ENCODE peak calls at places on chromosomes 1 and 21, in five cellular contexts. N, L, G, P and H are unnamed samples.

GRCh38 chr1:108009603-108010195 is 44.7 kb upstream of the VAV3 start:
- DNase-seq in N (no peak), L (no peak), G (no peak), P (peak; percentile 11), H (no peak)

GRCh38 chr1:227896710-227897655 is 50.7 kb downstream of the WNT9A start:
- DNase-seq in N (no peak), L (no peak), G (no peak), P (no peak), H (peak; percentile 27)

GRCh38 chr1:214453109-214453722 is 98.2 kb downstream of the PTPN14 start:
- DNase-seq in N (no peak), L (no peak), G (no peak), P (peak; percentile 72), H (no peak)

GRCh38 chr1:231183875-231184590 is 22.2 kb downstream of the TRIM67 start:
- DNase-seq in N (no peak), L (no peak), G (no peak), P (no peak), H (no peak)

GRCh38 chr1:154474802-154475201 is 27.2 kb upstream of the TDRD10 start:
- DNase-seq in N (peak; percentile 51), L (no peak), G (peak; percentile 3), P (peak; percentile 80), H (no peak)

GRCh38 chr1:227357229-227358078 is 39.2 kb upstream of the CDC42BPA start:
- DNase-seq in N (peak; percentile 52), L (peak; percentile 39), G (no peak), P (peak; percentile 85), H (peak; percentile 32)

GRCh38 chr21:15826147-15826780 is 96.5 kb downstream of the USP25 start:
- DNase-seq in N (peak; percentile 72), L (no peak), G (peak; percentile 26), P (peak; percentile 54), H (peak; percentile 71)

GRCh38 chr1:8443558-8444194 is 125.8 kb downstream of the SLC45A1 start:
- DNase-seq in N (no peak), L (no peak), G (no peak), P (no peak), H (peak; percentile 40)

GRCh38 chr1:167714098-167714850 is 7.5 kb upstream of the MPZL1 start:
- DNase-seq in N (peak; percentile 68), L (no peak), G (peak; percentile 95), P (no peak), H (peak; percentile 92)

GRCh38 chr1:206672011-206672688 is 12.6 kb upstream of the MAPKAPK2 start:
- DNase-seq in N (no peak), L (no peak), G (no peak), P (no peak), H (peak; percentile 69)

GRCh38 chr21:45094412-45094811 is 20.0 kb downstream of the ADARB1 start:
- DNase-seq in N (no peak), L (no peak), G (no peak), P (no peak), H (no peak)

GRCh38 chr1:157319567-157319966 is 181.4 kb upstream of the ETV3 start:
- DNase-seq in N (no peak), L (no peak), G (no peak), P (no peak), H (no peak)
- H3K9me3 ChIP-seq in N (no peaks in the 10 kb centered on the region), L (no peaks in the 10 kb centered on the region), G (no peaks in the 10 kb centered on the region), P (no peaks in the 10 kb centered on the region), H (peaks cover 13% of the 10 kb centered on the region)

GRCh38 chr1:225794954-225795353 is 15.0 kb upstream of the EPHX1 start:
- DNase-seq in N (no peak), L (no peak), G (no peak), P (no peak), H (no peak)
- H3K9me3 ChIP-seq in N (no peaks in the 10 kb centered on the region), L (peaks cover 6% of the 10 kb centered on the region), G (no peaks in the 10 kb centered on the region), P (no peaks in the 10 kb centered on the region), H (peaks cover 5% of the 10 kb centered on the region)

DNA sequence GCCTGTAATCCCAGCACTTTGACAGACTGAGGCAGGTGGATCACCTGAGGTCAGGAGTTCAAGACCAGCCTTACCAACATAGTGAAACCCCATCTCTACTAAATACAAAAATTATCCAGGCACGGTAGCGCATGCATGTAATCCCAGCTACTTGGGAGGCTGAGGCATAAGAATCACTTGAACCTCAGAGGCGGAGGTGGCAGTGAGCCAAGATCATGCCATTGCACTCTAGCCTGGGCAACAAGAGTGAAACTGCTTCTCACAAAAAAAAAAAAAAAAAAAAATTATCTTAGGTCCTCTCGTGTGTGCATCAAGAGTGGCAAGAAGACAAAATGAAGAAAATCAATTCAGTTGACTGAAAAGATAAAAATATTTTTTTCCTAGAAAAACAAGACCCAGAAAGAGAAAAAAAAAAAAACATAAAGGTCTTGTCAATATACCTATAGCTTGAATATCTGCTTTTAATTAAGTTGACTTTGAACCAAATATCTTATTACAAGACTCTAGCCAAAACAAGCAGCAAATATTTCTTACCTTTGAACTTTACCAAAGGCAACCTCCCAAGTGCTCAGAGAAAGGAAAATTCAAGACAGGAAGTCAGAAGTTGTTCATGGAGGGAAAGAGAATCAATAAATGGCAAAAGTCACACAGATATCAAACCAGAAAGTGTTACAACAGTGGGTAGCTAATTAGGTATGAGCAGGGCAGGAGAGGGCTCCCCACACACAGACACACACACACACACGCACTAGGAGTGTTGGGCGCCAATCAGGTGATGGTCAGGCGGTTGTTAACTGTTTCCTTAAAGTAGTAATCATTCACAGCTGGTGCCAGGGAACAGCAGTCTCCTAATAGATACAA is 29.6 kb downstream of the ITLN2 start:
- DNase-seq in N (no peak), L (no peak), G (no peak), P (no peak), H (no peak)
- H3K9me3 ChIP-seq in N (peaks cover 19% of the 10 kb centered on the region), L (no peaks in the 10 kb centered on the region), G (no peaks in the 10 kb centered on the region), P (no peaks in the 10 kb centered on the region), H (peaks cover 22% of the 10 kb centered on the region)

GRCh38 chr1:45954401-45954847 is 151.0 kb downstream of the MAST2 start:
- DNase-seq in N (peak; percentile 29), L (no peak), G (no peak), P (peak; percentile 82), H (no peak)

GRCh38 chr1:45957684-45958083 is 154.3 kb downstream of the MAST2 start:
- DNase-seq in N (no peak), L (no peak), G (no peak), P (no peak), H (no peak)

GRCh38 chr1:45960930-45961715 is 157.7 kb downstream of the MAST2 start:
- DNase-seq in N (no peak), L (no peak), G (no peak), P (no peak), H (no peak)

GRCh38 chr1:45953934-45954333 is 150.5 kb downstream of the MAST2 start:
- DNase-seq in N (no peak), L (no peak), G (no peak), P (peak; percentile 45), H (no peak)

GRCh38 chr1:45958317-45958716 is 154.9 kb downstream of the MAST2 start:
- DNase-seq in N (no peak), L (no peak), G (no peak), P (no peak), H (no peak)
- H3K9me3 ChIP-seq in N (no peaks in the 10 kb centered on the region), L (no peaks in the 10 kb centered on the region), G (no peaks in the 10 kb centered on the region), P (no peaks in the 10 kb centered on the region), H (no peaks in the 10 kb centered on the region)

DNA sequence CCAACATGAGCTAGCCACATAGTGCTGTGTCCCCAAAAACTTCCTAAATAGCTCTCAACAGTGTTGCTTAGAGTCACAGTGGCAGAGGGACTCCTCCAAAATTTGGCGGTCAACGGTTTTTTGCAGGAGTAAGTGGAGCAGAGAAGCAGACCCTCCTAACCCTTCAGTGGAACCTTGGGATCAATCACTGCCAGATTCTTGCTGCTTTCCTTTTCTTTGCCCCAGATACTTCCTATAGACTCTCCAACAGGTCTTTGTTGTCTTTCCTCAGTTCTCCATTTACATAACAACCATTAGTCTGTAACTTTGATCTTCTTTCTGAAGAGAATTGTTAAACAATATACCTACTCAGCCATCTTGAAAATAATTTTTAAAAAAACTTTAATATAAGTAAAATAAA is 556.1 kb downstream of the BRINP3 start:
- DNase-seq in N (no peak), L (no peak), G (no peak), P (no peak), H (no peak)
- H3K9me3 ChIP-seq in N (peaks cover 26% of the 10 kb centered on the region), L (peaks cover 2% of the 10 kb centered on the region), G (no peaks in the 10 kb centered on the region), P (no peaks in the 10 kb centered on the region), H (no peaks in the 10 kb centered on the region)

GRCh38 chr1:40475268-40475667 is 1.8 kb upstream of the ZFP69 start:
- DNase-seq in N (no peak), L (no peak), G (no peak), P (no peak), H (no peak)

DNA sequence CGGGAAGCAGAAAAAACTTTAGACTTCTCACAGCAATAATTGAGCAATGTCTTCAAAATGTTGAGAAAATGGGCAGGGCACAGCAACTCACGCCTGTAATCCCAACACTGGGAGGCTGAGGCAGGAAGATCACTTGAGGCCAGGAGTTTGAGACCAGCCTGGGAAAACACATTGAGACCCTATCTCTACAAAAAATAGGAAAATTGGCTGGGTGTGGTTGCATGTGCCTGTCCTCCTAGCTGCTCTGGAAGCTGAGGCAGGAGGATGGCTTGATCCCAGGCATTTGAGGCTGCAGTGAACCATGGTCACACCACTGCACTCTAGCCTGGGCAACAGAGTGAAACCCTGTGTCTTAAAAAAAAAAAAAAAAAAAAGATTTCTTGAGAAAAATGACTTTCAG is 7.8 kb upstream of the ZFP69 start:
- DNase-seq in N (no peak), L (no peak), G (no peak), P (no peak), H (no peak)
- H3K9me3 ChIP-seq in N (peaks cover 82% of the 10 kb centered on the region), L (peaks cover 51% of the 10 kb centered on the region), G (peaks cover 3% of the 10 kb centered on the region), P (peaks cover 57% of the 10 kb centered on the region), H (peaks cover 3% of the 10 kb centered on the region)

DNA sequence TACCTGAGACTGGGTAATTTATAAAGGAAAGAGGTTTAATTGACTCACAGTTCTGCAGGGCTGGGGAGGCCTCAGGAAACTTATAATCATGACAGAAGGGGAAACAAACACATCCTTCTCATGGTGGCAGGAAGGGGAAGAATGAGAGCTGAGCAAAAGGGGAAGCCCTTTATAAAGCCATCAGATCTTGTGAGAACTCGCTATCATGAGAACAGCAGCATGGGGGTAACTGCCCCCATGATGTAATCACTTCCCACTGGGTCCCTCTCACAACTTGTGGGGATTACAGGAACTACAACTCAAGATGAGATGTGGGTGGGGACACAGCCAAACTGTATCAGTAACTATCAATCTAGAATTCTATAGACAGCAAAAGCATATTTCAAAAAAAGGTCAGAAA is 64.7 kb upstream of the ACTRT2 start:
- DNase-seq in N (no peak), L (no peak), G (no peak), P (no peak), H (no peak)
- H3K9me3 ChIP-seq in N (peaks cover 23% of the 10 kb centered on the region), L (peaks cover 24% of the 10 kb centered on the region), G (no peaks in the 10 kb centered on the region), P (peaks cover 37% of the 10 kb centered on the region), H (no peaks in the 10 kb centered on the region)

GRCh38 chr1:9618912-9619679 is 30.4 kb downstream of the TMEM201 start:
- DNase-seq in N (no peak), L (no peak), G (no peak), P (no peak), H (no peak)
- H3K9me3 ChIP-seq in N (no peaks in the 10 kb centered on the region), L (no peaks in the 10 kb centered on the region), G (no peaks in the 10 kb centered on the region), P (no peaks in the 10 kb centered on the region), H (no peaks in the 10 kb centered on the region)

DNA sequence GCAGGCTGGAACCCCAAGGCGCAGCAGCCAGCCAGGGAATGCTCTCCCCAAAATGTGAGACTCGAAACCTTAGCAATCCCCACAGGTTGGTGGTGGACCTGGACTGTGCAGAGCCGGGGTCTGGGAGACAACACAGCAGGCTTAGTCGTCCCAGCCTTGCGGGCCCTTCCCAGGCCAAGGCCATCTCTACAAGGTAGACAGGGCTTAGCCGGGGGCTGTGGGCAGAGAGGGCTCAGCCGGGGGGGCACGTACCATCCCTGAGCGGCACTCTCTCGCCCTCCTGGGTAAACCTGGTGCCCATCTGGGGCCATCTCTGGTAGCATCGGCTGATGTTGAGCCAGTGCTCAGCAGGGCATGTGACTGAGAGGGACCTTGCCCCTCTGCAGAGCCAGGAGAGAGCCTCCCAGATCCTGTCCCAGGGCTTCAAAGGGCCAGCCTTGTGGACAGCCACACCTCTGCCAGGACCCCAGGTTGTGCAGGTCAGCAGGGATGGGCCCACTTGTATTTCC is 2.2 kb upstream of the ACTRT2 start:
- DNase-seq in N (no peak), L (no peak), G (no peak), P (no peak), H (no peak)
- H3K9me3 ChIP-seq in N (no peaks in the 10 kb centered on the region), L (no peaks in the 10 kb centered on the region), G (no peaks in the 10 kb centered on the region), P (peaks cover 61% of the 10 kb centered on the region), H (no peaks in the 10 kb centered on the region)